ENCODE peak calls at places on chromosomes 3 and 15, in four cellular contexts. One of them, this sample, is unnamed.

GRCh38 chr15:96020133-96020532 is 310.4 kb upstream of the NR2F2 start:
- DNase-seq in A549: no peak
- DNase-seq in GM12878: no peak
- DNase-seq in K562: no peak
- DNase-seq in this sample: no peak

GRCh38 chr15:75666823-75667501 is 19.2 kb downstream of the SNX33 start:
- DNase-seq in A549: peak
- DNase-seq in GM12878: no peak
- DNase-seq in K562: no peak
- DNase-seq in this sample: no peak

GRCh38 chr3:72891053-72891855 is 3.4 kb downstream of the GXYLT2 start:
- DNase-seq in A549: no peak
- DNase-seq in GM12878: no peak
- DNase-seq in K562: peak
- DNase-seq in this sample: no peak

GRCh38 chr3:8713901-8714759 is 19.5 kb upstream of the CAV3 start:
- DNase-seq in A549: peak
- DNase-seq in GM12878: no peak
- DNase-seq in K562: peak
- DNase-seq in this sample: peak

GRCh38 chr15:34436956-34437442 is 609 bp downstream of the GOLGA8A start:
- DNase-seq in A549: no peak
- DNase-seq in GM12878: no peak
- DNase-seq in K562: peak
- DNase-seq in this sample: no peak

GRCh38 chr15:65930134-65930533 is 60.8 kb downstream of the RAB11A start:
- DNase-seq in A549: no peak
- DNase-seq in GM12878: no peak
- DNase-seq in K562: no peak
- DNase-seq in this sample: no peak

GRCh38 chr3:52402101-52402521 is 42.8 kb downstream of the SEMA3G start:
- DNase-seq in A549: no peak
- DNase-seq in GM12878: no peak
- DNase-seq in K562: no peak
- DNase-seq in this sample: no peak

GRCh38 chr3:110164632-110165240 is 827.4 kb upstream of the DPPA4 start:
- DNase-seq in A549: no peak
- DNase-seq in GM12878: no peak
- DNase-seq in K562: no peak
- DNase-seq in this sample: no peak

GRCh38 chr3:30779686-30780287 is 114.7 kb downstream of the GADL1 start:
- DNase-seq in A549: peak
- DNase-seq in GM12878: no peak
- DNase-seq in K562: no peak
- DNase-seq in this sample: peak

GRCh38 chr3:54988302-54989022 is 60.6 kb upstream of the LRTM1 start:
- DNase-seq in A549: no peak
- DNase-seq in GM12878: no peak
- DNase-seq in K562: no peak
- DNase-seq in this sample: no peak

GRCh38 chr15:29556385-29556784 is 265.9 kb downstream of the TJP1 start:
- DNase-seq in A549: no peak
- DNase-seq in GM12878: no peak
- DNase-seq in K562: no peak
- DNase-seq in this sample: no peak

GRCh38 chr3:123752228-123752627 is 131.9 kb downstream of the MYLK start:
- DNase-seq in A549: no peak
- DNase-seq in GM12878: no peak
- DNase-seq in K562: no peak
- DNase-seq in this sample: peak

GRCh38 chr3:38226273-38226672 is 39.3 kb upstream of the SLC22A13 start:
- DNase-seq in A549: no peak
- DNase-seq in GM12878: no peak
- DNase-seq in K562: no peak
- DNase-seq in this sample: no peak

GRCh38 chr3:188000361-188000861 is 153.5 kb upstream of the LPP start:
- DNase-seq in A549: no peak
- DNase-seq in GM12878: no peak
- DNase-seq in K562: no peak
- DNase-seq in this sample: no peak

GRCh38 chr3:61847784-61848462 is 286.6 kb downstream of the PTPRG start:
- DNase-seq in A549: no peak
- DNase-seq in GM12878: no peak
- DNase-seq in K562: no peak
- DNase-seq in this sample: no peak

GRCh38 chr15:73575636-73576247 is 57.4 kb downstream of the NPTN start:
- DNase-seq in A549: no peak
- DNase-seq in GM12878: no peak
- DNase-seq in K562: no peak
- DNase-seq in this sample: no peak

GRCh38 chr3:142929109-142929508 is 34.4 kb downstream of the PAQR9 start:
- DNase-seq in A549: peak
- DNase-seq in GM12878: no peak
- DNase-seq in K562: peak
- DNase-seq in this sample: peak

GRCh38 chr15:70165811-70166284 is 68.1 kb upstream of the TLE3 start:
- DNase-seq in A549: no peak
- DNase-seq in GM12878: no peak
- DNase-seq in K562: no peak
- DNase-seq in this sample: no peak

GRCh38 chr15:49036650-49037545 is 9.3 kb downstream of the SECISBP2L start:
- DNase-seq in A549: no peak
- DNase-seq in GM12878: no peak
- DNase-seq in K562: no peak
- DNase-seq in this sample: no peak

GRCh38 chr3:154236331-154236730 is 88.0 kb downstream of the DHX36 start:
- DNase-seq in A549: no peak
- DNase-seq in GM12878: no peak
- DNase-seq in K562: no peak
- DNase-seq in this sample: no peak

GRCh38 chr3:153513236-153513635 is 351.2 kb downstream of the RAP2B start:
- DNase-seq in A549: peak
- DNase-seq in GM12878: no peak
- DNase-seq in K562: no peak
- DNase-seq in this sample: no peak

GRCh38 chr15:96392380-96393208 is 62.1 kb downstream of the NR2F2 start:
- DNase-seq in A549: no peak
- DNase-seq in GM12878: no peak
- DNase-seq in K562: peak
- DNase-seq in this sample: no peak

GRCh38 chr15:57462391-57462790 is 86.1 kb downstream of the CGNL1 start:
- DNase-seq in A549: no peak
- DNase-seq in GM12878: no peak
- DNase-seq in K562: no peak
- DNase-seq in this sample: no peak

GRCh38 chr3:107068980-107069379 is 308.3 kb upstream of the CCDC54 start:
- DNase-seq in A549: no peak
- DNase-seq in GM12878: no peak
- DNase-seq in K562: no peak
- DNase-seq in this sample: no peak

GRCh38 chr3:188043891-188044290 is 110.1 kb upstream of the LPP start:
- DNase-seq in A549: no peak
- DNase-seq in GM12878: no peak
- DNase-seq in K562: no peak
- DNase-seq in this sample: no peak

GRCh38 chr3:45332493-45332892 is 55.9 kb upstream of the LARS2 start:
- DNase-seq in A549: no peak
- DNase-seq in GM12878: no peak
- DNase-seq in K562: no peak
- DNase-seq in this sample: no peak

GRCh38 chr3:157176108-157176507 is 16.2 kb upstream of the CCNL1 start:
- DNase-seq in A549: no peak
- DNase-seq in GM12878: no peak
- DNase-seq in K562: no peak
- DNase-seq in this sample: no peak

GRCh38 chr15:91706366-91707032 is 147.0 kb upstream of the SLCO3A1 start:
- DNase-seq in A549: peak
- DNase-seq in GM12878: peak
- DNase-seq in K562: peak
- DNase-seq in this sample: peak

GRCh38 chr3:99638244-99638948 is at the start of gene COL8A1:
- DNase-seq in A549: no peak
- DNase-seq in GM12878: no peak
- DNase-seq in K562: no peak
- DNase-seq in this sample: peak

GRCh38 chr3:46065294-46065705 is 38.0 kb upstream of the XCR1 start:
- DNase-seq in A549: no peak
- DNase-seq in GM12878: peak
- DNase-seq in K562: no peak
- DNase-seq in this sample: no peak

GRCh38 chr3:128488636-128488994 is 4.4 kb downstream of the GATA2 start:
- DNase-seq in A549: no peak
- DNase-seq in GM12878: no peak
- DNase-seq in K562: no peak
- DNase-seq in this sample: no peak

GRCh38 chr3:13595485-13595884 is 46.6 kb downstream of the FBLN2 start:
- DNase-seq in A549: no peak
- DNase-seq in GM12878: no peak
- DNase-seq in K562: no peak
- DNase-seq in this sample: no peak

GRCh38 chr3:136332776-136333175 is 82.6 kb downstream of the PCCB start:
- DNase-seq in A549: no peak
- DNase-seq in GM12878: no peak
- DNase-seq in K562: no peak
- DNase-seq in this sample: no peak

GRCh38 chr3:87006844-87007439 is 16.0 kb upstream of the VGLL3 start:
- DNase-seq in A549: no peak
- DNase-seq in GM12878: no peak
- DNase-seq in K562: no peak
- DNase-seq in this sample: no peak

GRCh38 chr3:184540777-184541681 is 20.6 kb upstream of the EPHB3 start:
- DNase-seq in A549: peak
- DNase-seq in GM12878: no peak
- DNase-seq in K562: peak
- DNase-seq in this sample: peak

GRCh38 chr15:39942101-39942752 is 8.3 kb downstream of the EIF2AK4 start:
- DNase-seq in A549: no peak
- DNase-seq in GM12878: no peak
- DNase-seq in K562: no peak
- DNase-seq in this sample: no peak

GRCh38 chr3:39937315-39937714 is 127.9 kb downstream of the MYRIP start:
- DNase-seq in A549: no peak
- DNase-seq in GM12878: no peak
- DNase-seq in K562: no peak
- DNase-seq in this sample: no peak

DNA sequence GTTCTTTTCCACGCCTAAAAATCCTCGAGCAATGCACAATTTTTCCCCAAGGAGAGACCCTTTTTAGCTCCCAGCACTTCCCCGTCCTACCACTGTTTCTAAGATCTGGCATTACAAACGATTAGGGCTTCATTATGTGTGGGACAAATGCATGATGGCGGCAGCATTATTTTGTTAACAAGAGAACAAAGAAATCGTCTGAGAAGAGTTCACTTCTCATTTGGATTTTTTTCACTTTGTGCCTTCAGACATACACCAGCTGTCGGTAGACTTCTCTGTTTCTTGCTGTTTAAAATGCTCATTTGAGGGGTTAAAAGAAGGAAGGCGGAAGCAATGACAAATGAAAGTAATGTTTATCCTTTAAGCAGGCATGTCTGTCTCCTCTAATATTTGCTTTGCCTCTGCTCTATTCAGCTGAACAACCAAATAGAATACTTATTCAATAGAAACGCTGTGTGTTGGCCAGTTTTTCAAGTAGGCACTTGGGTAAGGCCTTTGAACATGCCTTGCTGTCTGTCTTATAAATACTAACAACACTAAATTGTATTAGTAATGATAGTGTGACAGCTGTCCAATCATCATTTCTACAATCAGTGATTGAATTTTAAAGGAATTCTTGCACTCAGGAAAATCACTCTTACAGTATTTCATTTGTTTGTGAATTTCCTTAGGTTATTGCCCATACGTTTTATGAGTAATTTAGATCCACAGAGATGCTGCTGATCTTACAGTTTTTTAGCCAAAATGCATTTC is 382.4 kb downstream of the IL5RA start:
- DNase-seq in A549: no peak
- DNase-seq in GM12878: no peak
- DNase-seq in K562: no peak
- DNase-seq in this sample: no peak
- TF ChIP-seq CHD2 in A549: no peak
- TF ChIP-seq CHD2 in GM12878: no peak
- TF ChIP-seq CHD2 in K562: no peak
- TF ChIP-seq CHD2 in this sample: no peak

DNA sequence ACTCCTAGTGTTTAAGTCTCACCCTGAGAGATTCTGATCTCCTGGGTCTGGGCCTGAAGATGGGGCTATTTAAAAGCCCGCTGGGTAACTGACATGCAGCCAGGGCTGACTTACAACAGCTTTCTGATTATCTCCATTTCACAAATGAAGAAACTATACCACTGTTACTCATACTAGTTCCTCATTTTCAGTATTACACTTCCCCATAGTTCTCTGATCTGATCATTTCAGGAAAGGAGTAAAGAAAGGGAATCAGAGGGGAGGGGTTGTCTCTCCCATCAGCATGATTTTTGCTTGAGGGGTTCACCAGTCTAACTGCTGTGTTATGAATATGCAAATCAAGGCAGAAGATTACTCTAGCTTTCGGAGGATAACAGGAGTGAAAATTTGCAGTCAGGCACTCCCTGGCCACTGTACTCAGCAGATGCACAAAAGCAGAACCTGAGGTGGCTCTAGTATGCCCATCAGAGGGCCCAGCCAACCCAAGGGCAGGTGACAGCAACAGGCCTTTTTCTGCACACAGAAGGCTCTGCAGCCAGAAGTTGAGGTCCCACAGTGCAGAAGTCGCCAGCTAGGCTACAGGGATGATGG is 59.4 kb downstream of the DAPK2 start:
- DNase-seq in A549: no peak
- DNase-seq in GM12878: peak
- DNase-seq in K562: no peak
- DNase-seq in this sample: no peak
- TF ChIP-seq CHD2 in A549: no peak
- TF ChIP-seq CHD2 in GM12878: no peak
- TF ChIP-seq CHD2 in K562: no peak
- TF ChIP-seq CHD2 in this sample: no peak

GRCh38 chr15:58748040-58748786 is 1.3 kb downstream of the ADAM10 start:
- DNase-seq in A549: no peak
- DNase-seq in GM12878: no peak
- DNase-seq in K562: no peak
- DNase-seq in this sample: no peak
- TF ChIP-seq CHD2 in A549: no peak
- TF ChIP-seq CHD2 in GM12878: peak
- TF ChIP-seq CHD2 in K562: no peak
- TF ChIP-seq CHD2 in this sample: no peak

GRCh38 chr3:103055021-103055420 is 620.2 kb downstream of the ZPLD1 start:
- DNase-seq in A549: no peak
- DNase-seq in GM12878: no peak
- DNase-seq in K562: no peak
- DNase-seq in this sample: no peak
- TF ChIP-seq CHD2 in A549: no peak
- TF ChIP-seq CHD2 in GM12878: no peak
- TF ChIP-seq CHD2 in K562: no peak
- TF ChIP-seq CHD2 in this sample: no peak

GRCh38 chr3:120554727-120555660 is 41.1 kb upstream of the NDUFB4 start:
- DNase-seq in A549: no peak
- DNase-seq in GM12878: no peak
- DNase-seq in K562: no peak
- DNase-seq in this sample: no peak
- TF ChIP-seq CHD2 in A549: no peak
- TF ChIP-seq CHD2 in GM12878: no peak
- TF ChIP-seq CHD2 in K562: no peak
- TF ChIP-seq CHD2 in this sample: no peak

This sample was measured in H1.